ENCODE peak calls at places on chromosome X, in nine cellular contexts. U is SW480; K is stimulated activated CD4-positive, alpha-beta T cell treated with anti-CD3 and anti-CD28 coated beads, Interleukin-15, amount 100 ng/mL, for 1 hour; L is non-pigmented ciliary epithelial cell; S is dermis microvascular lymphatic vessel endothelial cell; M is NCI-H1092 treated with DMSO at 0.1 percent for 48 hours; C is KBM-7; N is adipocyte; A is tibial nerve. D is an unnamed sample.

GRCh38 chrX:13167444-13168207 is 123.2 kb upstream of the FAM9C start:
- DNase-seq in U (no peak), K (no peak), L (no peak), N (peak; percentile 70), M (no peak), A (no peak), S (no peak), C (peak; percentile 45), D (peak; percentile 48)

GRCh38 chrX:13263560-13264251 is 56.1 kb downstream of the ATXN3L start:
- DNase-seq in U (no peak), S (no peak), N (no peak), C (no peak), M (no peak), L (no peak), K (no peak), A (no peak), D (no peak)

GRCh38 chrX:153926863-153927685 is 1.0 kb upstream of the ARHGAP4 start:
- DNase-seq in L (no peak), S (peak; percentile 34), U (peak; percentile 77), M (peak; percentile 60), C (peak; percentile 99), K (peak; percentile 44), A (no peak), N (no peak), D (peak; percentile 9)

GRCh38 chrX:80602017-80602765 is 181.9 kb downstream of the TENT5D start:
- DNase-seq in A (no peak), U (no peak), L (no peak), M (no peak), C (no peak), S (no peak), K (no peak), N (no peak), D (no peak)

GRCh38 chrX:13688772-13689518 is at the start of gene RAB9A:
- DNase-seq in N (peak; percentile 86), K (peak; percentile 76), S (peak; percentile 33), C (peak; percentile 80), M (peak; percentile 81), L (no peak), U (peak; percentile 68), A (peak; percentile 77), D (peak; percentile 32)

GRCh38 chrX:16130707-16131106 is 7.3 kb downstream of the GRPR start:
- DNase-seq in K (no peak), U (no peak), C (no peak), S (no peak), L (no peak), A (no peak), N (no peak), M (no peak), D (no peak)

GRCh38 chrX:39791691-39792090 is 306.1 kb downstream of the BCOR start:
- DNase-seq in U (no peak), N (no peak), S (no peak), K (no peak), L (no peak), C (no peak), A (no peak), M (no peak), D (no peak)

GRCh38 chrX:123201720-123202119 is 17.6 kb downstream of the GRIA3 start:
- DNase-seq in N (no peak), K (no peak), L (no peak), U (no peak), M (no peak), A (no peak), S (no peak), C (no peak), D (peak; percentile 21)

GRCh38 chrX:143082537-143082936 is 56.8 kb downstream of the SPANXN4 start:
- DNase-seq in M (no peak), L (no peak), U (no peak), K (no peak), C (no peak), N (no peak), S (no peak), A (no peak), D (no peak)

GRCh38 chrX:66015152-66015827 is 24.6 kb downstream of the VSIG4 start:
- DNase-seq in L (no peak), N (no peak), A (no peak), C (peak; percentile 99), S (no peak), M (no peak), K (no peak), U (no peak), D (no peak)

GRCh38 chrX:13985697-13986435 is 43.8 kb downstream of the GEMIN8 start:
- DNase-seq in M (no peak), A (no peak), C (no peak), K (no peak), L (no peak), S (no peak), N (no peak), U (no peak), D (no peak)

GRCh38 chrX:71533514-71533849 is 578 bp downstream of the OGT start:
- DNase-seq in K (no peak), A (no peak), N (peak; percentile 29), M (peak; percentile 49), S (no peak), L (no peak), C (no peak), U (peak; percentile 26), D (no peak)

GRCh38 chrX:18879144-18879543 is 104.8 kb downstream of the PHKA2 start:
- DNase-seq in N (no peak), L (no peak), C (no peak), A (no peak), U (no peak), M (no peak), K (no peak), S (no peak), D (no peak)

GRCh38 chrX:11664211-11664888 is 1.4 kb downstream of the ARHGAP6 start:
- DNase-seq in K (no peak), S (no peak), L (no peak), C (no peak), U (no peak), N (peak; percentile 36), M (no peak), A (no peak), D (peak; percentile 2)

GRCh38 chrX:57651169-57651919 is 28.7 kb downstream of the NLRP2B start:
- DNase-seq in K (no peak), A (no peak), U (no peak), C (no peak), M (no peak), N (no peak), L (no peak), S (no peak), D (no peak)

GRCh38 chrX:72394518-72395163 is 88.9 kb upstream of the CITED1 start:
- DNase-seq in C (peak; percentile 35), A (no peak), N (peak; percentile 66), M (no peak), K (no peak), L (peak; percentile 31), S (no peak), U (no peak), D (peak; percentile 79)

GRCh38 chrX:44308869-44309268 is 34.6 kb downstream of the EFHC2 start:
- DNase-seq in N (no peak), K (no peak), M (no peak), A (no peak), S (no peak), C (no peak), L (no peak), U (no peak), D (no peak)

GRCh38 chrX:122441451-122441850 is 742.6 kb upstream of the GRIA3 start:
- DNase-seq in U (no peak), N (no peak), C (no peak), S (no peak), A (no peak), L (no peak), M (no peak), K (no peak), D (no peak)